ENCODE peak calls at places on chromosomes 2 and 18, in four cellular contexts. R, H, P and L are unnamed samples.

GRCh38 chr2:54579682-54580349 is 123.7 kb downstream of the SPTBN1 start:
- DNase-seq in R (no peak), H (no peak), P (no peak), L (no peak)

GRCh38 chr2:22788749-22789148 is 596.2 kb upstream of the KLHL29 start:
- DNase-seq in R (no peak), H (no peak), P (no peak), L (no peak)

GRCh38 chr2:47867205-47867604 is 39.1 kb downstream of the FBXO11 start:
- DNase-seq in R (peak; percentile 58), H (no peak), P (peak; percentile 91), L (no peak)

GRCh38 chr18:11859903-11860407 is 8.7 kb downstream of the CHMP1B start:
- DNase-seq in R (no peak), H (peak; percentile 99), P (peak; percentile 83), L (no peak)

GRCh38 chr2:122886479-122887130 is 1131.2 kb downstream of the TSN start:
- DNase-seq in R (no peak), H (no peak), P (no peak), L (no peak)

GRCh38 chr2:151766421-151767153 is 32.3 kb upstream of the NEB start:
- DNase-seq in R (no peak), H (no peak), P (no peak), L (no peak)

GRCh38 chr2:2849464-2850217 is 518.6 kb upstream of the MYT1L start:
- DNase-seq in R (no peak), H (no peak), P (no peak), L (no peak)

GRCh38 chr2:145593991-145594702 is 1074.2 kb upstream of the ZEB2 start:
- DNase-seq in R (no peak), H (no peak), P (peak; percentile 93), L (no peak)

GRCh38 chr2:31008571-31009114 is 129.6 kb downstream of the GALNT14 start:
- DNase-seq in R (no peak), H (no peak), P (peak; percentile 21), L (no peak)

GRCh38 chr2:28488858-28489575 is 6.8 kb upstream of the PLB1 start:
- DNase-seq in R (no peak), H (no peak), P (peak; percentile 16), L (no peak)

GRCh38 chr18:28127228-28127627 is 49.7 kb downstream of the CDH2 start:
- DNase-seq in R (no peak), H (no peak), P (no peak), L (peak; percentile 67)

GRCh38 chr2:97675714-97676113 is 6.2 kb downstream of the C2orf92 start:
- DNase-seq in R (no peak), H (no peak), P (no peak), L (no peak)

GRCh38 chr2:144521702-144522101 is 1.8 kb upstream of the ZEB2 start:
- DNase-seq in R (no peak), H (no peak), P (no peak), L (no peak)

GRCh38 chr2:118016911-118017310 is 3.0 kb upstream of the CCDC93 start:
- DNase-seq in R (no peak), H (no peak), P (peak; percentile 30), L (no peak)

GRCh38 chr2:134762508-134762907 is 43.7 kb upstream of the TMEM163 start:
- DNase-seq in R (no peak), H (no peak), P (no peak), L (no peak)

GRCh38 chr18:69397096-69397495 is 3.6 kb upstream of the DOK6 start:
- DNase-seq in R (no peak), H (no peak), P (peak; percentile 56), L (no peak)

GRCh38 chr2:25674003-25674362 is 606 bp upstream of the DTNB start:
- DNase-seq in R (no peak), H (no peak), P (no peak), L (no peak)

GRCh38 chr2:227411990-227412350 is 24.2 kb upstream of the SCYGR1 start:
- DNase-seq in R (no peak), H (no peak), P (no peak), L (no peak)

GRCh38 chr2:239696559-239697207 is 295.9 kb upstream of the HDAC4 start:
- DNase-seq in R (no peak), H (no peak), P (no peak), L (no peak)

GRCh38 chr2:54965425-54965824 is 84.8 kb downstream of the RTN4 start:
- DNase-seq in R (no peak), H (no peak), P (no peak), L (no peak)

GRCh38 chr2:240433973-240434727 is 1.3 kb upstream of the GPC1 start:
- DNase-seq in R (peak; percentile 84), H (peak; percentile 97), P (peak; percentile 98), L (peak; percentile 54)

GRCh38 chr18:10682368-10682714 is 156.5 kb downstream of the NAPG start:
- DNase-seq in R (no peak), H (no peak), P (no peak), L (no peak)

GRCh38 chr2:156065912-156066311 is 266.6 kb downstream of the NR4A2 start:
- DNase-seq in R (no peak), H (no peak), P (peak; percentile 10), L (no peak)

GRCh38 chr2:232541961-232542714 is 2.6 kb downstream of the CHRNG start:
- DNase-seq in R (no peak), H (no peak), P (no peak), L (no peak)

GRCh38 chr2:218255441-218255840 is 5.4 kb upstream of the GPBAR1 start:
- DNase-seq in R (no peak), H (no peak), P (peak; percentile 81), L (no peak)

GRCh38 chr2:196468394-196468793 is 171.1 kb upstream of the CCDC150 start:
- DNase-seq in R (no peak), H (no peak), P (no peak), L (no peak)

GRCh38 chr2:218229851-218230250 is 12.9 kb downstream of the ARPC2 start:
- DNase-seq in R (no peak), H (no peak), P (peak; percentile 41), L (no peak)

GRCh38 chr2:121000804-121001203 is 265.1 kb downstream of the GLI2 start:
- DNase-seq in R (no peak), H (no peak), P (no peak), L (no peak)

GRCh38 chr2:239046822-239047221 is 198.9 kb downstream of the TWIST2 start:
- DNase-seq in R (no peak), H (no peak), P (no peak), L (no peak)

GRCh38 chr2:10538224-10538894 is 90.2 kb upstream of the ODC1 start:
- DNase-seq in R (no peak), H (peak; percentile 87), P (peak; percentile 81), L (no peak)

GRCh38 chr2:23925702-23926288 is 1.1 kb downstream of the ATAD2B start:
- DNase-seq in R (peak; percentile 53), H (no peak), P (peak; percentile 83), L (peak; percentile 40)

DNA sequence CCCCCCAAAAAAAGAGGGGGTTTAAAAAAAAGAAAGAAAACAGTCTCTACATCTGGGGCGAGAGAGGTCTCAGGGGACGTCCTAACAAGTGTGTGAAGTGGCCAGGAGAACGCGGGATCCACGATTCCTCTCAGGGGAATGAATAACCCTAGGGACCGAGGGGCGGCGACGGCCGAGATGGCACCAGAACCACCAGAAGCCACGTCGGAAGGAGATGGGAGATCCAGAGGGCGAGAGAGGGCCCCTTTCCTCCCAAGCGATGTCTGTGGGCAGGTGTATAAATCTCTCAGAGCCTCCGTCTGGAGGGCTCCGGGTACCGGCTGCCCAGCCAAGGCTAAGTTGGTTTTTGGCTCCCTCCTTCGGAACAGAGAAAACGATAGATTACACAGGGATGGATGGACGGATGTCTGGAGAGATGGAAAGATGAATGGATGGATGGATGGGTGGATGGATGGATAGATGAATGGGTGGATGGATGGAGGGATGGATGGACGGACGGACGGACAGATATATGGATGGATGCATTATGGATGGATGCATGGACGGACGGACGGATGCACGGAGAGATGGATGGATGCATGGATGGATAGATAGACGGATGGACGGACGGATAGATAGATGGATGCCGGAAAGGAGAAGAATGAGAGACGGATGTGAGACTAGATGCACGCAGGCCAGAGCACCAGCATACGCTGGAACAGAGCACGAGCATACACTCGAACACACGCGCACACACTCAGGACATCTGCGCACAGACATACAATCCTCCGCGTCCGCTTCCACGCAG is 1.6 kb downstream of the EPHA4 start:
- DNase-seq in R (peak; percentile 31), H (no peak), P (peak; percentile 45), L (peak; percentile 45)
- H3K4me3 ChIP-seq in R (peak overlapping the region; percentile 70), H (peak overlapping the region; percentile 87), P (peak overlapping the region; percentile 92), L (peak overlapping the region; percentile 96)

DNA sequence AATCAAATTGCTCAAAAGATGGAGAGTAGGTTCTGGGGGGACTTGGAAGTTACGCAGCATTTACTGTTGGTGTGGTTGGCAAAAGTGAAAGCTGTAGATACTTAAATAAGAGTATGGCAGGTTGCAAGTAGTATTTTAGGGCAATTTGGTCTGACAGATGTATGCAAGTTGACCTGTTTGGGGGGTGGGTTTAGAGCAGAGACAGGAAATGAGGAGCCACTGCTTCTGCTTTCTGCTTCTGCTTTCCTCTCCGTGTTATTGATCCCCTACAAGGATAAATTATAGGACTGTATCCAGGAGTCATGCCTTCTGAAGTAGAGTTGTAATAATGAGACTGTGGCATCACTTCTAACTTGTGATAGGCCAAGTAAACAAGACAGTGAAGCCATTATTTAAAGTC is 71.2 kb downstream of the EPAS1 start:
- DNase-seq in R (no peak), H (no peak), P (no peak), L (no peak)
- H3K4me1 ChIP-seq in R (no peaks in the 10 kb centered on the region), H (no peaks in the 10 kb centered on the region), P (peaks cover 3% of the 10 kb centered on the region), L (peaks cover 2% of the 10 kb centered on the region)

GRCh38 chr18:33444699-33445098 is 4.2 kb upstream of the CCDC178 start:
- DNase-seq in R (no peak), H (no peak), P (no peak), L (no peak)

GRCh38 chr18:33440384-33441043 is at the start of gene CCDC178:
- DNase-seq in R (peak; percentile 14), H (no peak), P (peak; percentile 11), L (peak; percentile 70)

DNA sequence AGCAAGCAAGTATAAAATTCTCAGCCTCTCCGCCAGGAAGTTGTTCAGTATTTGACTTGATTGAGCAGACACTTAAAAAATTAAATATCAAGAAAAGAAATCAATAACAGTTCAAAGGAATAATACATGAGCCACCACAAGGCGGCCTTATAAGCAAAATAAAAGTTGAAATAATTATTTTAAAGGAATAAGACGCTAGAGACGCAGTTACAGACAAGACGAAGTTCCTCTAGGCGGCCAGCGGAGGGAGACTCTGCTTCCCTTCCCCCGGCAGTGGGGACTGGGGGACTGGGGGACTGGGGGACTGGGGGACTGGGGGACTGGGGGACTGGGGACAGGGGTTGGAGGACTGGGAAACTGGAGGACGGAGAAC is 524 bp downstream of the CCDC178 start:
- DNase-seq in R (peak; percentile 20), H (no peak), P (peak; percentile 65), L (peak; percentile 74)
- H3K4me3 ChIP-seq in R (peak overlapping the region; percentile 0), H (no peak overlapping the region), P (peak overlapping the region; percentile 59), L (peak overlapping the region; percentile 91)

DNA sequence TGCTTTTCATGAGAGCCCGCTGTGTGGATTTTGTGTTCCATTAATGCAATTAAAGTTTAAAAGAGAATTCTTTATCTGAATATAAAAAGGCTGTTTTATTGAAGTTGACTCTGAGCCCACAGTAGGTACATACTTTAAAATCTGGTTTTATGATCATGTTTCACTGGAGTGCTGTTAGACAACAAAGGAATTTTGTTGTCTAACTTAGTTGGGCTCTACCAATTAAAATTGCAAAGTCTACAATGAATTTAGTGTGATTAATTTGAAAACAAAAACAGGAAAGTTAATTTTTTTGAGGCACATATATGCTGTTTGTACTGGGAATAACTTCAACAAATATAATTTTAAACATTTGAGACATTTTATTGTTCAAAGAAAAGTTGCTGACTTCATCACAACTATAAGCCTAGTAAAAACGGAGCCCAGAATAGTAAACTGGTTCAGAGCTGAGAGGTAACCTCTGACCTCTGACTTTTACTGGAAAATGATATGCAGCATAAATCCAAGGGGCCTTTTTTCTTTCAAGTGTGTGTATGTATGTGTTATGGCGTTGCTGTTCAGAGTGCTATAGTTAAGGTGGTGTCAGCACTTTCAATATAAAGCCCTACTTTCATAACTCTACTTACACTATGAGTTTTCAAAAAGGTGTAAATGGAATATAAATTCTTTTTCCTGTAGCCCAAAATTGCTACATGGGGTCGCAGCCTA is 30.2 kb downstream of the MEIS1 start:
- DNase-seq in R (no peak), H (no peak), P (no peak), L (no peak)
- H3K4me1 ChIP-seq in R (peaks cover 26% of the 10 kb centered on the region), H (no peaks in the 10 kb centered on the region), P (peaks cover 6% of the 10 kb centered on the region), L (peaks cover 3% of the 10 kb centered on the region)